ENCODE peak calls at places on chromosome 16, in four cellular contexts. One of them, this sample, is unnamed.

GRCh38 chr16:86231321-86231995 is 278.9 kb upstream of the FOXF1 start:
- DNase-seq in brain microvascular endothelial cell: no peak
- DNase-seq in Calu3: no peak
- DNase-seq in MCF 10A: no peak
- DNase-seq in this sample: no peak

GRCh38 chr16:55403464-55403863 is 75.5 kb upstream of the MMP2 start:
- DNase-seq in brain microvascular endothelial cell: no peak
- DNase-seq in Calu3: no peak
- DNase-seq in MCF 10A: no peak
- DNase-seq in this sample: no peak

GRCh38 chr16:80993293-80993691 is 13.4 kb downstream of the CMC2 start:
- DNase-seq in MCF 10A: peak
- DNase-seq in Calu3: peak
- DNase-seq in brain microvascular endothelial cell: peak
- DNase-seq in this sample: no peak

GRCh38 chr16:17602678-17603077 is 131.9 kb upstream of the XYLT1 start:
- DNase-seq in brain microvascular endothelial cell: no peak
- DNase-seq in Calu3: no peak
- DNase-seq in MCF 10A: no peak
- DNase-seq in this sample: no peak

GRCh38 chr16:57386381-57386951 is 14.2 kb downstream of the CX3CL1 start:
- DNase-seq in Calu3: no peak
- DNase-seq in MCF 10A: no peak
- DNase-seq in brain microvascular endothelial cell: peak
- DNase-seq in this sample: no peak

GRCh38 chr16:21033707-21034106 is 116.9 kb downstream of the DNAH3 start:
- DNase-seq in Calu3: no peak
- DNase-seq in MCF 10A: no peak
- DNase-seq in brain microvascular endothelial cell: no peak
- DNase-seq in this sample: no peak

GRCh38 chr16:85172465-85173071 is 60.3 kb upstream of the CIBAR2 start:
- DNase-seq in MCF 10A: peak
- DNase-seq in brain microvascular endothelial cell: no peak
- DNase-seq in Calu3: peak
- DNase-seq in this sample: no peak

GRCh38 chr16:74738134-74738541 is 36.5 kb downstream of the FA2H start:
- DNase-seq in Calu3: peak
- DNase-seq in brain microvascular endothelial cell: no peak
- DNase-seq in MCF 10A: peak
- DNase-seq in this sample: no peak

GRCh38 chr16:88769617-88770458 is 15.2 kb downstream of the PIEZO1 start:
- DNase-seq in brain microvascular endothelial cell: no peak
- DNase-seq in MCF 10A: no peak
- DNase-seq in Calu3: no peak
- DNase-seq in this sample: peak

GRCh38 chr16:2971134-2971984 is 2.2 kb downstream of the PAQR4 start:
- DNase-seq in Calu3: no peak
- DNase-seq in brain microvascular endothelial cell: no peak
- DNase-seq in MCF 10A: no peak
- DNase-seq in this sample: no peak

GRCh38 chr16:56994311-56994710 is 5.0 kb downstream of the NLRC5 start:
- DNase-seq in MCF 10A: no peak
- DNase-seq in brain microvascular endothelial cell: no peak
- DNase-seq in Calu3: no peak
- DNase-seq in this sample: no peak

GRCh38 chr16:80540516-80541305 is at the start of gene DYNLRB2:
- DNase-seq in Calu3: peak
- DNase-seq in brain microvascular endothelial cell: peak
- DNase-seq in MCF 10A: peak
- DNase-seq in this sample: peak

GRCh38 chr16:23827245-23827543 is 8.6 kb upstream of the PRKCB start:
- DNase-seq in MCF 10A: no peak
- DNase-seq in brain microvascular endothelial cell: no peak
- DNase-seq in Calu3: no peak
- DNase-seq in this sample: no peak

GRCh38 chr16:89841275-89841674 is 13.0 kb downstream of the SPIRE2 start:
- DNase-seq in MCF 10A: no peak
- DNase-seq in brain microvascular endothelial cell: no peak
- DNase-seq in Calu3: no peak
- DNase-seq in this sample: no peak

GRCh38 chr16:11794991-11795886 is 1.8 kb downstream of the ZC3H7A start:
- DNase-seq in brain microvascular endothelial cell: no peak
- DNase-seq in MCF 10A: no peak
- DNase-seq in Calu3: no peak
- DNase-seq in this sample: no peak

GRCh38 chr16:27928542-27928941 is 135.0 kb downstream of the GSG1L start:
- DNase-seq in brain microvascular endothelial cell: no peak
- DNase-seq in MCF 10A: no peak
- DNase-seq in Calu3: no peak
- DNase-seq in this sample: no peak
- TF ChIP-seq CTCF in brain microvascular endothelial cell: no peak
- TF ChIP-seq CTCF in MCF 10A: no peak
- TF ChIP-seq CTCF in Calu3: no peak
- TF ChIP-seq CTCF in this sample: no peak

GRCh38 chr16:4803479-4804243 is 1.2 kb upstream of the ROGDI start:
- DNase-seq in MCF 10A: no peak
- DNase-seq in brain microvascular endothelial cell: no peak
- DNase-seq in Calu3: no peak
- DNase-seq in this sample: no peak

GRCh38 chr16:4801962-4802658 is at the start of gene ROGDI:
- DNase-seq in brain microvascular endothelial cell: peak
- DNase-seq in Calu3: peak
- DNase-seq in MCF 10A: peak
- DNase-seq in this sample: peak

GRCh38 chr16:4800290-4801041 is 2.0 kb downstream of the ROGDI start:
- DNase-seq in Calu3: no peak
- DNase-seq in brain microvascular endothelial cell: no peak
- DNase-seq in MCF 10A: no peak
- DNase-seq in this sample: peak

GRCh38 chr16:4801051-4801961 is 1.1 kb downstream of the ROGDI start:
- DNase-seq in brain microvascular endothelial cell: no peak
- DNase-seq in MCF 10A: no peak
- DNase-seq in Calu3: no peak
- DNase-seq in this sample: no peak

DNA sequence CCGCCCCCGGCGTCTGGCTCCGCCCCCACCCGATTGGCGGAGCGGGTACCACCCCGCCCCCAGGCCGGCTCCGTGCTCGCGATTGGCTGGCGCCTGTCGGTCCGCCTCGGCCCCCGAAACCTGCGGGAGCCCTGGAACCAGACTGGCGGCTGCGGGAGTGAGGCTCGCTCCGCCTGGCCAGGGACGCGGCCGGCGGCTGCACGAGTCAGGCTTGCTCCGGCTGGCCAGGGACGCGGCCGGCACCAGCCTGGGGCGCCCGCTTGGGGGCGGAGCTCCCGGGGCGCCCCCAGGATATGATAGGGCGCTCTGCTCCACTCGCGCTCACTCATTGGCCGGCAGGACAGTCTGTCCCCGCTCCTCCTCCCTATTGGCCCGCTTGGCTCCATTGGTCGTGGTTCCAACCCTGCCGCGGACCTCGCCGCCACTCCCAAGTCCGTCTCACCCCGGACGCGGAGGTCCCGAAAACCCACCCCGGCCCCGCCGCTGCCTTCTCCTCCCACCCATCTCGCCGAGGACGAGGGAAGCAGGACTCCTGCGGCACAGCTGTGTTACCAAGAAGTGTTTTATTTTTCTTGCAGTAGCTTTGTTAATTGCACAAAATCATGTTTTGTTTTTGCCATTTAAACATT is 340 bp upstream of the ROGDI start:
- DNase-seq in MCF 10A: peak
- DNase-seq in Calu3: peak
- DNase-seq in brain microvascular endothelial cell: peak
- DNase-seq in this sample: peak
- TF ChIP-seq CTCF in MCF 10A: no peak
- TF ChIP-seq CTCF in Calu3: no peak
- TF ChIP-seq CTCF in brain microvascular endothelial cell: peak
- TF ChIP-seq CTCF in this sample: no peak

DNA sequence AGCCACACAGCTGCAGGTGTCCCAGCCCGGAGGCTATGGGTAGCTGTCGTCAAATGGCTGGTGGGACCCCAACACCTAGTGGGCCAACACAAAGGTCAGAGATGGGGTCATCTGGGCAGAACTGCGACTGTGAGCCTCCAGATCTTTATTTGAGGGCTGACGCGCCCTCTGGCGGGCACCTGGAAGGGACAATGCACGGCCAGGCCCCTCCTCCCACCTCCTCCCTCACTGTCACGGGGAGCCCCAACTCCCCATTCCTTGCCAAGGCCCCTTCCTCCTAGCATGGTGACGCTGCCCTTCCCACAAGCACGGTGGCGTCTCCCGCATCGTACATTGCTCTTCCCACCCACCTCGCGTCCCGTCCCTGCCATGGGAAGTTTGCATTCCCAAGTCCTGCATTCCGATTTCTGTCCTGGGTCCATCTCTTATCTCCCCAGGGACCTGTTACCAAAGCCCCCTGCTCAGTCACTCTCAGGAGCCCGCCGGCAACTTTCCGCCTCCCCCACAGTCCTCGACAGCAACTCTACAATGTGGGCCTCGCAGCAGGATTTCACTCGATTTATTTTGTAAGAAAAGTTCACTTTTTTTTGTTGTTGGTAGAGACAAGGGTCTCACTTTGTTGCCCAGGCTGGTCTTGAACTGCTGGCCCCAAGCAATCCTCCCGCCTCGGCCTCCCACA is 1.0 kb downstream of the TLE7 start:
- DNase-seq in brain microvascular endothelial cell: no peak
- DNase-seq in MCF 10A: no peak
- DNase-seq in Calu3: no peak
- DNase-seq in this sample: peak
- TF ChIP-seq CTCF in brain microvascular endothelial cell: peak
- TF ChIP-seq CTCF in MCF 10A: no peak
- TF ChIP-seq CTCF in Calu3: no peak
- TF ChIP-seq CTCF in this sample: no peak

GRCh38 chr16:9081183-9081582 is 10.3 kb upstream of the HAPSTR1 start:
- DNase-seq in MCF 10A: no peak
- DNase-seq in Calu3: no peak
- DNase-seq in brain microvascular endothelial cell: no peak
- DNase-seq in this sample: no peak

GRCh38 chr16:9075299-9076071 is 16.0 kb upstream of the HAPSTR1 start:
- DNase-seq in brain microvascular endothelial cell: no peak
- DNase-seq in Calu3: no peak
- DNase-seq in MCF 10A: no peak
- DNase-seq in this sample: no peak

GRCh38 chr16:9072806-9073341 is 18.6 kb upstream of the HAPSTR1 start:
- DNase-seq in brain microvascular endothelial cell: peak
- DNase-seq in Calu3: no peak
- DNase-seq in MCF 10A: peak
- DNase-seq in this sample: no peak

GRCh38 chr16:9079430-9079812 is 12.0 kb upstream of the HAPSTR1 start:
- DNase-seq in Calu3: no peak
- DNase-seq in MCF 10A: no peak
- DNase-seq in brain microvascular endothelial cell: no peak
- DNase-seq in this sample: no peak

DNA sequence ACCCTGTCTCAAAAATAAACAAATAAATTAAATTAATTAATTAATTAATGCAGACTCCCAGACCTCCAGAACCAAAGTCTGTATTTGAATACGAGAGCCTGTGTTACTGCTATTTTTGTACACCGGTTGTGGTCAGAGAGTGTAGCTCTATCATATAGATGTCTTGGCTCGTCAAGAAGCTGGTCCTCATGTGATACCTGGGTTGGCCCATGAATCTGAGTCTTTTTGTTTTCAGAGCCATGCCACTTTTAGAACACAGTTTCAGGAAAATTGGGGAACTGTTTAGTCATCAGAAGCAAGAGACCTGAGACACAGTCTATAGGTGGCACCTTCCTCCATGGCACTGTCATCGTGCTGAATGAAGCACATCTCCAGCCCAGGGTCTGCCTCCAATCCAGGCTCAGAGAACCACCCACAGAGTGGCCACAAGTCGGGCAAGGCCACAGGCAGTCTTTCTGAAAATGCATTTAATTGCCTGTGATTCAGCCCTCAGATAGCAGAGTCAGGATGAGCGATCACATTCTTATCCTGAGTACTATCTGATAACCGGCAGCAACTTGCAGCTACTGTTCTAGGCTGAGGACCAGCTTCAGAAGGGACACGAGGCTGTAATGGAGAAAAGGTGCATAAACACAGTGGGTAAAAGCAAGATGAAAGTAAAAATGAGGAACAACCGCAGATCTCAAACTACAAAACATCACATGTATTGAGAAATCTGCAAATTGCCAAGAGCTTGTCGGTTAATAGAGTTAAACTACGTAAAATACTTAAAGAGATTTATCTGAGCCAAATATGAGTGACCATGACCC is 14.2 kb upstream of the HAPSTR1 start:
- DNase-seq in brain microvascular endothelial cell: peak
- DNase-seq in Calu3: no peak
- DNase-seq in MCF 10A: no peak
- DNase-seq in this sample: no peak
- TF ChIP-seq CTCF in brain microvascular endothelial cell: no peak
- TF ChIP-seq CTCF in Calu3: no peak
- TF ChIP-seq CTCF in MCF 10A: no peak
- TF ChIP-seq CTCF in this sample: no peak

DNA sequence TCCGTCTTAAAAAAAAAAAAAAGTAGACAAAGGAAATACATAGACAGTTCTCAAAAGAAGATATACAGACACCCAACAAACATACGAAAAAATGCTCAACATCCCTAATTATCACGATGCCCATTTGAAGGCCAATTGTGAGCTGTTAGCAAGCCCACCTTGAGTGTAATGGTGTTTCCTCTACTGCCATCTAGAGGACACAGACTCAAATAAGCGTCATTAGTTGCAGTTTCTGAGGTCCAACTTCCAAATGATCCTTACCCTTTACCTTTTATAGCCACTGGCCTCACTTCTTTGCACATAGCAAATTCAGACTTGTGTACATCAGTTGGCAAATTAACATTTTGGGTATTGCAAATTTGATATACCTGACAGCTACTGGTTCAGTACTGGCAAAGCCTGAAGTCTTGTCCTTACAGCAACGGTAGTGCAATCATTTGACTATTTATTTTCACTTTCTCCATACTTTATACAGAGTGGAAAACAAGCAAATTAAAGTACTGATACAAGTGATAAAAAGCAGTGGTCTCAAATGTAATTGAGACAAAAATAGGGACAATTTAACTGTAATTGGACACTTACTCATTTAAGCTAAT is 536.3 kb upstream of the EEF2KMT start:
- DNase-seq in Calu3: no peak
- DNase-seq in MCF 10A: peak
- DNase-seq in brain microvascular endothelial cell: peak
- DNase-seq in this sample: peak
- TF ChIP-seq CTCF in Calu3: peak
- TF ChIP-seq CTCF in MCF 10A: no peak
- TF ChIP-seq CTCF in brain microvascular endothelial cell: peak
- TF ChIP-seq CTCF in this sample: peak

GRCh38 chr16:48271728-48272127 is 24.4 kb upstream of the ABCC11 start:
- DNase-seq in Calu3: no peak
- DNase-seq in MCF 10A: no peak
- DNase-seq in brain microvascular endothelial cell: no peak
- DNase-seq in this sample: no peak
- TF ChIP-seq CTCF in Calu3: no peak
- TF ChIP-seq CTCF in MCF 10A: no peak
- TF ChIP-seq CTCF in brain microvascular endothelial cell: peak
- TF ChIP-seq CTCF in this sample: no peak

DNA sequence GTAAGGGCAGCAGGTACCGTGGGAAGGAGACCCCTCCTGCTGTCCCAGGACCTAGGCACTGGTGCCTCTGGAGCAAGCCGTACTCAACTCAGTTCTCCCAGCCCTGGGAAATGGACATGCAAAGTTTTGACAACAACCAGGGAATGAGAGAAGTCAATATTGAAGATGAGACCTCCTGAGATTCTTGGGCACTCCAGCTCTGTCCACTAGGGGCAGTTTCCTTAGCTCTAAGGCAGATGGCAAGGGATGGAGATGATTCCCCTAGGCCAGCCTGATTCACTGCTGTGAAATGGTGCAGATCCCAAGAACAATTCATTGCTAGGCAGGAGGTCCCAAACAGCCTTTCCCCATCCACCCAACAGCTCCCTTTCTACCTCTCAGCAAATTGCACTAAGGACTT is 20.6 kb upstream of the SDR42E2 start:
- DNase-seq in MCF 10A: peak
- DNase-seq in Calu3: peak
- DNase-seq in brain microvascular endothelial cell: peak
- DNase-seq in this sample: no peak
- TF ChIP-seq CTCF in MCF 10A: peak
- TF ChIP-seq CTCF in Calu3: peak
- TF ChIP-seq CTCF in brain microvascular endothelial cell: peak
- TF ChIP-seq CTCF in this sample: peak